ENCODE peak calls at places on chromosomes 1 and 21, in four cellular contexts. H, E, S and Y are unnamed samples.

GRCh38 chr1:92211166-92211565 is 6.5 kb upstream of the C1orf146 start:
- DNase-seq in S (no peak), H (no peak), E (no peak), Y (no peak)

GRCh38 chr21:26142363-26142762 is 28.2 kb downstream of the APP start:
- DNase-seq in H (no peak), S (no peak), E (no peak), Y (no peak)

GRCh38 chr1:93172778-93173177 is 7.4 kb downstream of the TMED5 start:
- DNase-seq in H (no peak), E (no peak), S (no peak), Y (no peak)

GRCh38 chr1:150406483-150406882 is 42.5 kb downstream of the RPRD2 start:
- DNase-seq in E (no peak), H (no peak), S (no peak), Y (no peak)

GRCh38 chr1:216766633-216767325 is 43.5 kb upstream of the ESRRG start:
- DNase-seq in E (no peak), S (no peak), H (no peak), Y (no peak)

GRCh38 chr1:27520651-27521050 is 30.7 kb upstream of the WASF2 start:
- DNase-seq in E (no peak), S (no peak), H (no peak), Y (peak)

GRCh38 chr21:25350056-25350455 is 257.2 kb downstream of the MRPL39 start:
- DNase-seq in H (no peak), S (peak), E (no peak), Y (no peak)

GRCh38 chr1:221724931-221725605 is 16.8 kb downstream of the DUSP10 start:
- DNase-seq in E (no peak), H (no peak), S (no peak), Y (no peak)

GRCh38 chr1:221002601-221003000 is 123.4 kb downstream of the HLX start:
- DNase-seq in S (no peak), E (no peak), H (no peak), Y (no peak)